ENCODE peak calls at places on chromosomes 11 and 22, in five cellular contexts. One of them, this sample, is unnamed.

GRCh38 chr11:58390551-58391063 is 16.1 kb downstream of the OR5B3 start:
- DNase-seq in kidney: peak
- DNase-seq in GM23248: no peak
- DNase-seq in astrocyte: no peak
- DNase-seq in breast epithelium: no peak
- DNase-seq in this sample: no peak

GRCh38 chr11:17812286-17813187 is 78.0 kb downstream of the KCNC1 start:
- DNase-seq in breast epithelium: no peak
- DNase-seq in astrocyte: no peak
- DNase-seq in GM23248: no peak
- DNase-seq in kidney: no peak
- DNase-seq in this sample: no peak

GRCh38 chr11:68002943-68003845 is 703 bp downstream of the UNC93B1 start:
- DNase-seq in astrocyte: no peak
- DNase-seq in GM23248: peak
- DNase-seq in breast epithelium: no peak
- DNase-seq in kidney: peak
- DNase-seq in this sample: no peak

GRCh38 chr11:133649059-133649458 is 116.8 kb upstream of the OPCML start:
- DNase-seq in breast epithelium: no peak
- DNase-seq in astrocyte: no peak
- DNase-seq in GM23248: no peak
- DNase-seq in kidney: no peak
- DNase-seq in this sample: no peak

GRCh38 chr22:27580311-27580897 is 221.2 kb downstream of the MN1 start:
- DNase-seq in astrocyte: no peak
- DNase-seq in breast epithelium: no peak
- DNase-seq in kidney: no peak
- DNase-seq in GM23248: peak
- DNase-seq in this sample: no peak

GRCh38 chr22:24450600-24450999 is 23.2 kb downstream of the ADORA2A start:
- DNase-seq in astrocyte: no peak
- DNase-seq in breast epithelium: no peak
- DNase-seq in GM23248: no peak
- DNase-seq in kidney: no peak
- DNase-seq in this sample: no peak

GRCh38 chr11:26828291-26828690 is 106.4 kb upstream of the SLC5A12 start:
- DNase-seq in GM23248: no peak
- DNase-seq in breast epithelium: no peak
- DNase-seq in kidney: no peak
- DNase-seq in astrocyte: no peak
- DNase-seq in this sample: no peak

GRCh38 chr11:17217395-17217794 is 9.6 kb upstream of the PIK3C2A start:
- DNase-seq in GM23248: no peak
- DNase-seq in astrocyte: no peak
- DNase-seq in breast epithelium: no peak
- DNase-seq in kidney: no peak
- DNase-seq in this sample: no peak

GRCh38 chr11:33475999-33476398 is 218.8 kb downstream of the HIPK3 start:
- DNase-seq in breast epithelium: no peak
- DNase-seq in astrocyte: peak
- DNase-seq in kidney: no peak
- DNase-seq in GM23248: peak
- DNase-seq in this sample: no peak

GRCh38 chr11:85844439-85845051 is 10.6 kb upstream of the CCDC83 start:
- DNase-seq in astrocyte: peak
- DNase-seq in GM23248: peak
- DNase-seq in kidney: no peak
- DNase-seq in breast epithelium: no peak
- DNase-seq in this sample: no peak

GRCh38 chr22:44702479-44703219 is 645 bp downstream of the PRR5 start:
- DNase-seq in kidney: no peak
- DNase-seq in astrocyte: peak
- DNase-seq in breast epithelium: no peak
- DNase-seq in GM23248: peak
- DNase-seq in this sample: no peak

GRCh38 chr22:43110444-43110926 is at the start of gene BIK:
- DNase-seq in astrocyte: no peak
- DNase-seq in GM23248: peak
- DNase-seq in breast epithelium: no peak
- DNase-seq in kidney: peak
- DNase-seq in this sample: no peak

GRCh38 chr22:50528682-50529415 is 963 bp downstream of the TYMP start:
- DNase-seq in kidney: no peak
- DNase-seq in GM23248: no peak
- DNase-seq in breast epithelium: no peak
- DNase-seq in astrocyte: no peak
- DNase-seq in this sample: no peak

GRCh38 chr11:47212938-47213337 is 1.8 kb upstream of the DDB2 start:
- DNase-seq in astrocyte: no peak
- DNase-seq in breast epithelium: peak
- DNase-seq in kidney: no peak
- DNase-seq in GM23248: no peak
- DNase-seq in this sample: no peak

GRCh38 chr22:41873391-41873790 is 40.5 kb downstream of the SREBF2 start:
- DNase-seq in GM23248: no peak
- DNase-seq in breast epithelium: no peak
- DNase-seq in kidney: no peak
- DNase-seq in astrocyte: no peak
- DNase-seq in this sample: no peak

GRCh38 chr11:125624756-125625213 is at the start of gene CHEK1:
- DNase-seq in kidney: no peak
- DNase-seq in breast epithelium: no peak
- DNase-seq in astrocyte: no peak
- DNase-seq in GM23248: no peak
- DNase-seq in this sample: no peak

GRCh38 chr11:105265859-105266258 is 126.3 kb upstream of the CARD18 start:
- DNase-seq in kidney: no peak
- DNase-seq in GM23248: peak
- DNase-seq in breast epithelium: no peak
- DNase-seq in astrocyte: peak
- DNase-seq in this sample: no peak

GRCh38 chr11:4751201-4751600 is 18.5 kb downstream of the OR51F1 start:
- DNase-seq in breast epithelium: no peak
- DNase-seq in astrocyte: no peak
- DNase-seq in kidney: no peak
- DNase-seq in GM23248: no peak
- DNase-seq in this sample: no peak

GRCh38 chr11:47950396-47950795 is 30.0 kb upstream of the PTPRJ start:
- DNase-seq in kidney: no peak
- DNase-seq in breast epithelium: no peak
- DNase-seq in astrocyte: no peak
- DNase-seq in GM23248: no peak
- DNase-seq in this sample: no peak

GRCh38 chr22:36237462-36238347 is 1.6 kb downstream of the APOL2 start:
- DNase-seq in breast epithelium: no peak
- DNase-seq in astrocyte: no peak
- DNase-seq in GM23248: peak
- DNase-seq in kidney: no peak
- DNase-seq in this sample: no peak

GRCh38 chr11:120304526-120304925 is 20.6 kb upstream of the TLCD5 start:
- DNase-seq in GM23248: peak
- DNase-seq in kidney: no peak
- DNase-seq in astrocyte: peak
- DNase-seq in breast epithelium: no peak
- DNase-seq in this sample: no peak

GRCh38 chr22:50148991-50149721 is 21.4 kb upstream of the PANX2 start:
- DNase-seq in GM23248: peak
- DNase-seq in astrocyte: peak
- DNase-seq in breast epithelium: no peak
- DNase-seq in kidney: peak
- DNase-seq in this sample: no peak

GRCh38 chr22:43310311-43310710 is 32.9 kb downstream of the SCUBE1 start:
- DNase-seq in breast epithelium: no peak
- DNase-seq in GM23248: no peak
- DNase-seq in kidney: no peak
- DNase-seq in astrocyte: no peak
- DNase-seq in this sample: no peak

GRCh38 chr11:120023551-120023950 is 114.4 kb downstream of the TRIM29 start:
- DNase-seq in breast epithelium: no peak
- DNase-seq in kidney: no peak
- DNase-seq in GM23248: no peak
- DNase-seq in astrocyte: no peak
- DNase-seq in this sample: no peak

GRCh38 chr11:94673353-94673752 is 94.8 kb upstream of the AMOTL1 start:
- DNase-seq in GM23248: no peak
- DNase-seq in breast epithelium: no peak
- DNase-seq in astrocyte: no peak
- DNase-seq in kidney: no peak
- DNase-seq in this sample: no peak

GRCh38 chr11:44855138-44855849 is 95.4 kb downstream of the TP53I11 start:
- DNase-seq in GM23248: peak
- DNase-seq in breast epithelium: no peak
- DNase-seq in astrocyte: no peak
- DNase-seq in kidney: no peak
- DNase-seq in this sample: no peak

GRCh38 chr11:112033902-112034301 is 8.7 kb downstream of the DLAT start:
- DNase-seq in kidney: no peak
- DNase-seq in breast epithelium: no peak
- DNase-seq in astrocyte: no peak
- DNase-seq in GM23248: no peak
- DNase-seq in this sample: no peak

GRCh38 chr22:31439805-31440204 is 40.4 kb downstream of the DRG1 start:
- DNase-seq in GM23248: no peak
- DNase-seq in kidney: no peak
- DNase-seq in breast epithelium: no peak
- DNase-seq in astrocyte: no peak
- DNase-seq in this sample: no peak

GRCh38 chr11:121669422-121669821 is 216.7 kb upstream of the SORL1-AS1 start:
- DNase-seq in astrocyte: no peak
- DNase-seq in breast epithelium: no peak
- DNase-seq in kidney: no peak
- DNase-seq in GM23248: peak
- DNase-seq in this sample: no peak

GRCh38 chr11:118167906-118168305 is 8.5 kb downstream of the SCN2B start:
- DNase-seq in GM23248: no peak
- DNase-seq in astrocyte: no peak
- DNase-seq in kidney: no peak
- DNase-seq in breast epithelium: no peak
- DNase-seq in this sample: no peak

GRCh38 chr11:73140213-73141030 is 1.7 kb downstream of the FCHSD2 start:
- DNase-seq in breast epithelium: no peak
- DNase-seq in astrocyte: peak
- DNase-seq in kidney: peak
- DNase-seq in GM23248: peak
- DNase-seq in this sample: no peak

GRCh38 chr22:36761553-36762240 is 14.2 kb downstream of the IFT27 start:
- DNase-seq in kidney: peak
- DNase-seq in astrocyte: no peak
- DNase-seq in GM23248: no peak
- DNase-seq in breast epithelium: no peak
- DNase-seq in this sample: no peak

GRCh38 chr11:77126861-77127673 is 979 bp upstream of the MYO7A start:
- DNase-seq in breast epithelium: no peak
- DNase-seq in kidney: no peak
- DNase-seq in astrocyte: no peak
- DNase-seq in GM23248: peak
- DNase-seq in this sample: peak

GRCh38 chr11:19323502-19323901 is 82.8 kb upstream of the E2F8 start:
- DNase-seq in kidney: no peak
- DNase-seq in breast epithelium: no peak
- DNase-seq in astrocyte: no peak
- DNase-seq in GM23248: no peak
- DNase-seq in this sample: no peak

GRCh38 chr11:64000026-64000739 is 13.9 kb downstream of the OTUB1 start:
- DNase-seq in astrocyte: no peak
- DNase-seq in GM23248: peak
- DNase-seq in breast epithelium: peak
- DNase-seq in kidney: peak
- DNase-seq in this sample: peak

GRCh38 chr11:559020-559620 is 1.4 kb downstream of the LMNTD2 start:
- DNase-seq in astrocyte: no peak
- DNase-seq in kidney: peak
- DNase-seq in breast epithelium: no peak
- DNase-seq in GM23248: no peak
- DNase-seq in this sample: no peak

GRCh38 chr11:562046-562645 is 1.4 kb downstream of the RASSF7 start:
- DNase-seq in kidney: peak
- DNase-seq in breast epithelium: no peak
- DNase-seq in astrocyte: no peak
- DNase-seq in GM23248: no peak
- DNase-seq in this sample: no peak

GRCh38 chr11:561148-562003 is 606 bp downstream of the RASSF7 start:
- DNase-seq in breast epithelium: no peak
- DNase-seq in kidney: peak
- DNase-seq in astrocyte: no peak
- DNase-seq in GM23248: peak
- DNase-seq in this sample: no peak

GRCh38 chr11:559712-560304 is 730 bp downstream of the LMNTD2 start:
- DNase-seq in astrocyte: no peak
- DNase-seq in GM23248: no peak
- DNase-seq in kidney: peak
- DNase-seq in breast epithelium: no peak
- DNase-seq in this sample: no peak

GRCh38 chr11:560305-561147 is at the start of the genes LMNTD2 and RASSF7:
- DNase-seq in GM23248: peak
- DNase-seq in breast epithelium: peak
- DNase-seq in astrocyte: peak
- DNase-seq in kidney: peak
- DNase-seq in this sample: peak
- H3K27ac ChIP-seq in GM23248: no peak
- H3K27ac ChIP-seq in breast epithelium: peak
- H3K27ac ChIP-seq in astrocyte: no peak
- H3K27ac ChIP-seq in kidney: peak
- H3K27ac ChIP-seq in this sample: no peak

DNA sequence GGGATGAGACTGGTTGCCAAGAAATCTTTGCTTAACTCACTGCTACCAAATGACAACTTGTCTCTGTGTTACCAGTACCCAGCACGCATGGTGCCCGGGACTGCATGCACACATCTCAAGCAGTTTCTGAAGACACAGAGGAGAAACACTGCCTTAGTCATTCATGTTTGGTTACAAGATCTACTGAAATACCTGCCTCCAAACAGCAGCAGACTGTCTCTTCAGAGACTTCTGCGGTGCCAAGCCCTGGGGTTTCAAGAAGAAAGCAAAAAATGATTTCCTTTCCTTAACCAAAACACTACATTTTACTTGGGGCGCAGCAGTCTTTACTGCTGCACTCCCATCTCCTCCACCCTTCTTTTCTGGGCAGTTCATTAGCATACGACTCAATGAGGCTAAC is 4.2 kb downstream of the NAP1L4 start:
- DNase-seq in GM23248: peak
- DNase-seq in kidney: no peak
- DNase-seq in breast epithelium: no peak
- DNase-seq in astrocyte: no peak
- DNase-seq in this sample: no peak
- H3K27ac ChIP-seq in GM23248: peak
- H3K27ac ChIP-seq in kidney: no peak
- H3K27ac ChIP-seq in breast epithelium: peak
- H3K27ac ChIP-seq in astrocyte: peak
- H3K27ac ChIP-seq in this sample: peak

GRCh38 chr11:75475767-75476650 is 43.0 kb upstream of the KLHL35 start:
- DNase-seq in astrocyte: no peak
- DNase-seq in GM23248: peak
- DNase-seq in kidney: peak
- DNase-seq in breast epithelium: peak
- DNase-seq in this sample: no peak
- H3K27ac ChIP-seq in astrocyte: no peak
- H3K27ac ChIP-seq in GM23248: no peak
- H3K27ac ChIP-seq in kidney: peak
- H3K27ac ChIP-seq in breast epithelium: peak
- H3K27ac ChIP-seq in this sample: no peak

GRCh38 chr22:46971141-46971775 is 208.8 kb downstream of the TBC1D22A start:
- DNase-seq in kidney: peak
- DNase-seq in breast epithelium: no peak
- DNase-seq in GM23248: no peak
- DNase-seq in astrocyte: peak
- DNase-seq in this sample: peak
- H3K27ac ChIP-seq in kidney: peak
- H3K27ac ChIP-seq in breast epithelium: peak
- H3K27ac ChIP-seq in GM23248: no peak
- H3K27ac ChIP-seq in astrocyte: no peak
- H3K27ac ChIP-seq in this sample: peak